ENCODE peak calls at places on chromosomes 7 and 10, in four cellular contexts. B is HepG2, U is GM12878, G is K562. M is an unnamed sample.

GRCh38 chr10:116719712-116720111 is 22.7 kb downstream of the HSPA12A start:
- DNase-seq in B (no peak), U (no peak), G (no peak), M (no peak)

GRCh38 chr10:6878067-6878412 is 298.0 kb upstream of the PRKCQ start:
- DNase-seq in B (no peak), U (no peak), G (peak), M (no peak)

GRCh38 chr10:88092975-88093374 is 229.6 kb downstream of the PTEN start:
- DNase-seq in B (no peak), U (no peak), G (peak), M (peak)

GRCh38 chr7:29878081-29878688 is 71.9 kb downstream of the WIPF3 start:
- DNase-seq in B (peak), U (no peak), G (peak), M (peak)

GRCh38 chr7:45573199-45573598 is 969 bp upstream of the ADCY1 start:
- DNase-seq in B (no peak), U (no peak), G (no peak), M (peak)

GRCh38 chr7:66583696-66584095 is 45.0 kb upstream of the KCTD7 start:
- DNase-seq in B (no peak), U (no peak), G (no peak), M (no peak)

GRCh38 chr7:73741600-73741999 is 3.0 kb upstream of the ABHD11 start:
- DNase-seq in B (no peak), U (no peak), G (no peak), M (no peak)

GRCh38 chr7:70307544-70308106 is 709.4 kb downstream of the AUTS2 start:
- DNase-seq in B (no peak), U (no peak), G (no peak), M (no peak)

GRCh38 chr10:53771701-53772100 is 999.1 kb upstream of the MBL2 start:
- DNase-seq in B (no peak), U (no peak), G (no peak), M (no peak)

GRCh38 chr7:158072889-158073730 is 514.5 kb downstream of the PTPRN2 start:
- DNase-seq in B (no peak), U (no peak), G (no peak), M (peak)

DNA sequence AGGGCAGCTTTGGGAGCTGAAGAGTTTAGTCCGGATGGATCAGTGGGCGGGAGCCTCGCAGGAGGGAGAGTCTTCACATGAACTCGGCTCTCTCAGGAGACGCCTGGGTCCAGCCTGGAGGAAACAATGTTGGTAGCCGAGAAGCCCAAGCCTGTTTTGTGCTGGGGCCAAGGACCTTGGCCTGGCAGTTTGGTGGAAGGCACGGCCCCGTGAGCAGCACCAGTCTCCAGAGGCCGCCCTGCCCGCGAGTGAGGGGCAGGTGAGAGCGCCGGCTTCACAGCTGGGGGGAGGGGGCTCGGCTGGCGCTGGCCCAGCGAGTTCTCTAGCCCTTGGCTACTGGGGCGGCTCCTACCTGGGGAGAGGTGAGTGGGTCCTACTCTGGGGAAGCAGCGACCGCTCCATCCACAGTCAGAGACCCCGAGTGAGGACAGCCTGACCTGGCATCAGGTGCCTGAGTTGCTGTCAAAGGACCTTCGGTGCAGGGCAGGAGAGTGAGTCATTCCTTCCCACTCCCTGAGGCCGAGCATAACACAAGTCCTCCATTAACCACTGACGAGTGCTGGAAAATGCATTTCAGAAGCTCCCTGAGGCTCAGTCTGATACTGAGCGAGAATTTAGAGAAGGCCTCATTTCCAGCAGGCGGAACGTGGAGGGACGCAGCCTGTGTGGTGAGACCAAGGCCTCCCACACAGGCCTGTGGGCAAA is 89.3 kb upstream of the DIP2C start:
- DNase-seq in B (no peak), U (no peak), G (no peak), M (peak)
- H3K4me3 ChIP-seq in B (no peak), U (no peak), G (no peak), M (no peak)

GRCh38 chr10:76336213-76336963 is 905.0 kb downstream of the LRMDA start:
- DNase-seq in B (peak), U (no peak), G (no peak), M (no peak)
- TF ChIP-seq FOXM1 in B (no peak), U (no peak), G (no peak), M (no peak)

GRCh38 chr7:42661312-42661711 is 250.6 kb downstream of the C7orf25 start:
- DNase-seq in B (no peak), U (no peak), G (no peak), M (no peak)
- TF ChIP-seq CHD2 in B (no peak), U (no peak), G (no peak), M (no peak)

GRCh38 chr10:132021504-132022143 is 39.9 kb upstream of the BNIP3 start:
- DNase-seq in B (no peak), U (no peak), G (no peak), M (no peak)

GRCh38 chr10:132020456-132020855 is 38.7 kb upstream of the BNIP3 start:
- DNase-seq in B (no peak), U (no peak), G (no peak), M (no peak)

GRCh38 chr10:132021046-132021445 is 39.3 kb upstream of the BNIP3 start:
- DNase-seq in B (no peak), U (no peak), G (no peak), M (no peak)

GRCh38 chr10:132022241-132022640 is 40.5 kb upstream of the BNIP3 start:
- DNase-seq in B (no peak), U (no peak), G (no peak), M (no peak)

DNA sequence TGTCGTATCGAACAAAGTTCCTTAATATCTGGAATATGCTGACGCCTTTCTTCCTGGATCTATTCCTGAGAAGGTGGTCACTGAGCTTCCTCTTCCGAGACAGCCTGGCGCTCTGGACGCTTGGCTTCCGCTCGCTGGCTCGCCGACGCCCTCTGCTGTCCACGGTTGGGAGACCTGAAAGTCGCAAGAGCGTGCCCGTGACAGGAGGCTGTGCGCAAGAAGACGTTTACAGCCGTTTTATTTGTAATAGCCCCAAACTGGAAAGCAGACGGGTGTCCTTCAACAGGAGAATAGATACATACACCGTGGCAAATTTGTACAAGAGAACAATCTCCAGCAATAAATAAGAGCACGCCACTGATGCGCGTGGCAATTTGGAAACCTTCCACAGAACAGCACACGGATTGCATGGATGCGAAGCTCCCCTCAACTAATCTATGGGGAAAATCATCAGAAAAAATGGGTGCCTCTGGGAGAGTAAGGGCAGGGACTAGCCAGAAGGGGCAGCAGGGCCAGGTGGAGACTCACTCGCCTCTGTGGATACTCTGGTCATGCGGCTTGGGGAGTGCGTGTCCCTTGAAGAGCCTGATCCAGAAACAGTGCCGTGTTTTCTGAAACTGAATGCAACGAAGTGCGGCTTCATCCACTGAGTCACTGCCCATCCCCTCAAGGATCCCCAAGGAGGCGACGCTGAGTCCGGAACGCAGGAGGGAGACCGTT is 41.5 kb upstream of the BNIP3 start:
- DNase-seq in B (peak), U (no peak), G (peak), M (peak)
- H3K4me3 ChIP-seq in B (no peak), U (no peak), G (peak), M (peak)

GRCh38 chr10:97018251-97019212 is 167.2 kb downstream of the SLIT1 start:
- DNase-seq in B (no peak), U (no peak), G (no peak), M (no peak)
- TF ChIP-seq FOXM1 in B (no peak), U (no peak), G (no peak), M (no peak)

DNA sequence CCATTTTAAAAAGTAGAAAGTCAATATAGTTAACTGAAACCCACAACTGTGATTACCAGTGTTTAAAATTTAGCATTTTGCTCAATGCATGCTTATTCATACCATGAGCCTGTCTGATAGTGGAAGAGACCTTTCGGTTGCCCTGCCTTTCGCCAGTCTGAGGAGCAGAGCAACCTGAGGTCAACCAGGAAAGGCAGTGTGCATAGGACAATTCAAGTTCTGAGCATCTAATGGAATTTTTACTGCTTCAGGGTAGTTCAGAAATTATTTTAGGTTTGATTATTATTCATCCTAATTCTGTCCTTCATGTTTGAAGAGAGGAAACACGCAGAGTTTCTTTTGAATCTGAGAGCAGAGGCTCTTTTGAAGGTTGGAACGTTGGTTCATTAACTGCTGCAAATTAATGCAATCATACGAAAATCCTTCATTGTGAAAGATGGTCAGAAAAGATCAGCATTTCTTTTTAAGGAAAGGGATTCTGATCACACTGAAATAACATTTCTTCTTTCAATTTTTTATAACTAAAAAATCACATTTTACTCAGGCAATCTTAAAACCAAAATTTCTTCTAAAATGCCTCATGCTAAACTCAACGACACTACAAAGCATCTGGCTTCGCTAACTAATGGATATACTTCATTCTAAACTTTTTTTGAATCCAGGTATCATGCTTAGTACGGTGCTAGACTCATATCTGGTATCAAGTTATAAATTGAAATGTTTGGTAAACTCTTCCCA is 100.6 kb downstream of the CUBN start:
- DNase-seq in B (no peak), U (no peak), G (peak), M (no peak)
- TF ChIP-seq CHD2 in B (no peak), U (no peak), G (no peak), M (no peak)

DNA sequence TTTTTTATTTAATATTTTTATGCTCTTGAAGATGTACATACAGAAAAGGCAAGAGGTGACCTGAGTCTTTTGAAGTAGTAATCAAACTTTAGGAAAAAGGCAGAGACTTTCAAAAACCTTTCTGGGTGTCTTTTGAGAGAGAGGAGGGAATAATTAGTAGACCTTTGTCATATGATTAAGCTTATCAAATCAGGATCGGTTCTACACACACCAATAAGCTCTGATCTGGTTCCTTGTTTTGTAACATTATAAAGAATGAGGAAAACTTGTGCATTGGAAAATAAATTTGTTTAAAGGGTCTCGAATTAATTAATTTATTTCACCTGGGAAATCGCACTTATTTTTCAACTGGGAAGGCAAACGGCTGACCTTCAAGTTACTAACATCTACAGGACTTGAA is 11.9 kb downstream of the TWIST1 start:
- DNase-seq in B (no peak), U (no peak), G (no peak), M (no peak)
- H3K4me3 ChIP-seq in B (no peak), U (no peak), G (no peak), M (peak)

DNA sequence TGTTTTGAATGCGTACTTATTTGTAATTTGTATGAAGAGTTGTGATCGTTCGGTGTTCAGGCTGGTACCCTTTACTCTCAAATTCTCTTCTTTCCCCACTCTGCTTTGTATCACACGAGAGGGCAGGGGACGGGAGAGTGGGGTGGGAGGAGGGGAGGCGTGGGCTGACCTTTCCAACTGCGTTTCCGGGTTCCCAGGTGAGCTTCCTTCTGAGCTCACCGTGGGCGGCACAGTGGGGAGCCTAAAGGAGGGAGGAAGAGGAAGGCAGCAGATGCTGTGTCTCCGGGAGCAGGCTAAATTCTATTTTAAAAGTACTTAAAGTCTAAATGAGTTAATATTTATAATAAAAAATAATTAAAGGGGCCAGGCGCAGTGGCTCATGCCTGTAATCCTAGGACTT is 7.4 kb upstream of the XRCC2 start:
- DNase-seq in B (no peak), U (no peak), G (peak), M (no peak)
- TF ChIP-seq FOXM1 in B (no peak), U (no peak), G (no peak), M (no peak)

M was measured in SK-N-SH.